ENCODE peak calls at places on chromosomes 16 and 17, in ten cellular contexts. T is brain microvascular endothelial cell, E is esophagus muscularis mucosa, H is neural progenitor cell, M is cardiac muscle cell, V is mucosa of descending colon, S is A673, C is A549, D is endothelial cell, R is upper lobe of right lung. P is an unnamed sample.

GRCh38 chr17:40450175-40450574 is 6.9 kb downstream of the IGFBP4 start:
- DNase-seq in T (no peak), E (no peak), H (peak), M (no peak), V (peak), S (no peak), C (peak), D (peak), R (no peak), P (peak)

GRCh38 chr16:3283525-3284447 is 495 bp downstream of the ZNF263 start:
- DNase-seq in T (no peak), E (no peak), H (no peak), M (no peak), V (no peak), S (peak), C (no peak), D (no peak), R (no peak), P (no peak)

GRCh38 chr17:63988741-63989621 is 9.2 kb upstream of the PRR29 start:
- DNase-seq in T (no peak), E (no peak), H (peak), M (peak), V (peak), S (no peak), C (no peak), D (no peak), R (peak), P (no peak)

GRCh38 chr16:14462811-14463210 is 167.2 kb downstream of the PARN start:
- DNase-seq in T (peak), E (no peak), H (no peak), M (no peak), V (no peak), S (no peak), C (no peak), D (no peak), R (no peak), P (no peak)

GRCh38 chr17:50844117-50844700 is 8.8 kb downstream of the WFIKKN2 start:
- DNase-seq in T (no peak), E (no peak), H (no peak), M (no peak), V (no peak), S (no peak), C (no peak), D (no peak), R (no peak), P (no peak)

GRCh38 chr16:69745959-69746358 is 8.8 kb downstream of the NOB1 start:
- DNase-seq in T (no peak), E (no peak), H (no peak), M (no peak), V (no peak), S (no peak), C (no peak), D (no peak), R (no peak), P (no peak)

GRCh38 chr17:13102477-13102876 is 84.7 kb upstream of the ELAC2 start:
- DNase-seq in T (no peak), E (no peak), H (no peak), M (no peak), V (no peak), S (no peak), C (no peak), D (no peak), R (no peak), P (no peak)

GRCh38 chr17:60661489-60661888 is 16.2 kb upstream of the BCAS3 start:
- DNase-seq in T (no peak), E (no peak), H (no peak), M (no peak), V (no peak), S (no peak), C (no peak), D (no peak), R (no peak), P (no peak)

GRCh38 chr16:75108792-75109731 is 7.5 kb downstream of the LDHD start:
- DNase-seq in T (peak), E (peak), H (no peak), M (no peak), V (peak), S (peak), C (peak), D (no peak), R (peak), P (peak)

GRCh38 chr17:75998327-75998795 is 2.3 kb upstream of the CDK3 start:
- DNase-seq in T (no peak), E (no peak), H (no peak), M (no peak), V (peak), S (no peak), C (no peak), D (no peak), R (no peak), P (no peak)

GRCh38 chr17:44197980-44198720 is 1.5 kb downstream of the ATXN7L3 start:
- DNase-seq in T (no peak), E (no peak), H (peak), M (peak), V (no peak), S (peak), C (peak), D (no peak), R (no peak), P (peak)

GRCh38 chr17:18186271-18186982 is 2.8 kb downstream of the ALKBH5 start:
- DNase-seq in T (no peak), E (no peak), H (no peak), M (no peak), V (no peak), S (no peak), C (no peak), D (no peak), R (no peak), P (no peak)

GRCh38 chr17:22507823-22508222 is 815.5 kb downstream of the KCNJ18 start:
- DNase-seq in T (no peak), E (no peak), H (no peak), M (no peak), V (no peak), S (no peak), C (peak), D (no peak), R (no peak), P (no peak)

GRCh38 chr16:57736419-57737281 is 1.1 kb downstream of the KATNB1 start:
- DNase-seq in T (peak), E (no peak), H (peak), M (peak), V (peak), S (peak), C (peak), D (peak), R (peak), P (peak)

GRCh38 chr17:60562421-60562820 is 36.4 kb upstream of the APPBP2 start:
- DNase-seq in T (no peak), E (no peak), H (no peak), M (no peak), V (no peak), S (no peak), C (no peak), D (no peak), R (no peak), P (no peak)

GRCh38 chr17:55116440-55116914 is 147.9 kb downstream of the STXBP4 start:
- DNase-seq in T (no peak), E (no peak), H (no peak), M (no peak), V (no peak), S (peak), C (no peak), D (no peak), R (no peak), P (no peak)

GRCh38 chr16:20774703-20775362 is 11.0 kb downstream of the ACSM3 start:
- DNase-seq in T (peak), E (peak), H (peak), M (peak), V (peak), S (peak), C (peak), D (peak), R (peak), P (peak)

GRCh38 chr17:59372138-59372751 is 40.8 kb downstream of the YPEL2 start:
- DNase-seq in T (peak), E (no peak), H (no peak), M (peak), V (no peak), S (no peak), C (no peak), D (no peak), R (no peak), P (no peak)

GRCh38 chr16:52376677-52377300 is 170.2 kb downstream of the TOX3 start:
- DNase-seq in T (no peak), E (no peak), H (no peak), M (peak), V (no peak), S (no peak), C (no peak), D (no peak), R (no peak), P (no peak)

GRCh38 chr17:4480929-4481898 is 17.5 kb upstream of the SPNS2 start:
- DNase-seq in T (no peak), E (no peak), H (no peak), M (no peak), V (peak), S (no peak), C (no peak), D (no peak), R (no peak), P (no peak)

GRCh38 chr17:50361561-50362480 is 11.2 kb downstream of the MRPL27 start:
- DNase-seq in T (peak), E (no peak), H (peak), M (peak), V (peak), S (peak), C (peak), D (peak), R (no peak), P (peak)

GRCh38 chr16:82386771-82387170 is 216.7 kb upstream of the MPHOSPH6 start:
- DNase-seq in T (no peak), E (no peak), H (no peak), M (peak), V (no peak), S (no peak), C (no peak), D (no peak), R (no peak), P (no peak)

GRCh38 chr17:19339341-19339815 is 23.1 kb downstream of the B9D1 start:
- DNase-seq in T (no peak), E (no peak), H (no peak), M (no peak), V (no peak), S (no peak), C (no peak), D (no peak), R (peak), P (no peak)

GRCh38 chr17:32936894-32937500 is 9.0 kb downstream of the TMEM98 start:
- DNase-seq in T (peak), E (no peak), H (peak), M (peak), V (peak), S (peak), C (peak), D (peak), R (peak), P (peak)

GRCh38 chr16:57251352-57251751 is 6.3 kb downstream of the ARL2BP start:
- DNase-seq in T (no peak), E (no peak), H (no peak), M (no peak), V (no peak), S (no peak), C (no peak), D (no peak), R (no peak), P (no peak)

GRCh38 chr16:64751906-64752305 is 370.0 kb downstream of the CDH11 start:
- DNase-seq in T (peak), E (no peak), H (no peak), M (no peak), V (no peak), S (no peak), C (no peak), D (no peak), R (no peak), P (no peak)

GRCh38 chr17:61631800-61632199 is 40.8 kb upstream of the NACA2 start:
- DNase-seq in T (no peak), E (no peak), H (no peak), M (no peak), V (no peak), S (no peak), C (no peak), D (no peak), R (no peak), P (no peak)

GRCh38 chr17:43465049-43465448 is 18.7 kb upstream of the DHX8 start:
- DNase-seq in T (no peak), E (no peak), H (no peak), M (no peak), V (no peak), S (no peak), C (no peak), D (no peak), R (no peak), P (no peak)

GRCh38 chr17:19904412-19904811 is 36.7 kb upstream of the ULK2 start:
- DNase-seq in T (no peak), E (no peak), H (no peak), M (no peak), V (no peak), S (no peak), C (no peak), D (no peak), R (no peak), P (no peak)

GRCh38 chr16:12362482-12363458 is 386.2 kb downstream of the SNX29 start:
- DNase-seq in T (no peak), E (no peak), H (no peak), M (no peak), V (no peak), S (no peak), C (no peak), D (no peak), R (no peak), P (no peak)

DNA sequence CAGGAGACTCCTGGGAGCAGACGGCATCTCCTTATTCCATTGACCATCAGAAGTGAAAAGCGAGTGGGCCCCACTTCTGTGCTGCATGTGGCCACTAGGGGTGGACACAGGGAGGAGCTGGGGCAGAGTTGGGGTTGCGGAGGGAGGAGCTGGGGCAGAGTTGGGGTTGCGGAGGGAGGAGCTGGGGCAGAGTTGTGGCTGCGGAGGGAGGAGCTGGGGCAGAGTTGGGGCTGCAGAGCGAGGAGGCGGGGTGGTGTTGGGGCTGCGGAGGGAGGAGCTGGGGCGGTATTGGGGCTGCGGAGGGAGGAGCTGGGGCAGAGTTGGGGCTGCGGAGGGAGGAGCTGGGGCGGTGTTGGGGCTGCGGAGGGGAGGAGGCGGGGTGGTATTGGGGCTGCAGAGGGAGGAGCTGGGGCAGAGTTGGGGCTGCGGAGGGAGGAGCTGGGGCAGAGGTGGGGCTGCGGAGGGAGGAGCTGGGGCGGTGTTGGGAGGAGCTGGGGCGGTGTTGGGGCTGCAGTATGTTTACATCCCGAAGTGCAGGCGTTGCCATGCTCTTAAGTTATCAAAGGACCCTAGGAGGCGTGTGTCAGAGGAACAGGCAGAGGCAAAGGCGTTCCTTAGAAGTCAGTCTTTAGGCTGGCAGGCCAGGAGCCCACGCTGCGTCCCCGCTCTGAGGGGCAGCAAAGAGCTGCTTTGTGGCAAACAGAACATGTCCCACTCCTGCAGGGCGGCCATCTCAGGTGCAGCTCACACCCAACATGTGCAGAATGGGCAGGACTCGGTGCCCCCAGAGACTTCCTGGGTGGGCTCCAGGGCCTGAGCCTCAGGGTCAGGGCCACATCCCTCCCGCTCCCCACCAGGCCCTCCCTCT is 76.0 kb downstream of the ZNF778 start:
- DNase-seq in T (no peak), E (no peak), H (peak), M (peak), V (no peak), S (peak), C (no peak), D (no peak), R (no peak), P (no peak)
- TF ChIP-seq CTCF in T (peak), E (no peak), H (peak), M (no peak), V (no peak), S (no peak), C (no peak), D (no peak), R (no peak), P (peak)

GRCh38 chr16:67924140-67924906 is 7.3 kb downstream of the CTRL start:
- DNase-seq in T (no peak), E (no peak), H (no peak), M (no peak), V (no peak), S (no peak), C (no peak), D (no peak), R (no peak), P (no peak)

GRCh38 chr16:67928561-67929364 is 2.9 kb downstream of the CTRL start:
- DNase-seq in T (peak), E (no peak), H (peak), M (peak), V (peak), S (peak), C (peak), D (peak), R (peak), P (peak)

GRCh38 chr16:67927131-67927941 is 4.3 kb downstream of the CTRL start:
- DNase-seq in T (no peak), E (no peak), H (no peak), M (no peak), V (no peak), S (no peak), C (no peak), D (no peak), R (no peak), P (no peak)

GRCh38 chr16:67928147-67928546 is 3.5 kb downstream of the CTRL start:
- DNase-seq in T (no peak), E (no peak), H (no peak), M (no peak), V (no peak), S (no peak), C (no peak), D (no peak), R (no peak), P (no peak)

GRCh38 chr16:67926181-67926742 is 5.4 kb downstream of the CTRL start:
- DNase-seq in T (peak), E (no peak), H (no peak), M (no peak), V (no peak), S (peak), C (no peak), D (no peak), R (no peak), P (no peak)
- TF ChIP-seq CTCF in T (peak), E (no peak), H (peak), M (no peak), V (no peak), S (peak), C (no peak), D (no peak), R (no peak), P (no peak)

GRCh38 chr17:5583426-5584382 is 605 bp downstream of the NLRP1 start:
- DNase-seq in T (no peak), E (no peak), H (no peak), M (no peak), V (no peak), S (no peak), C (no peak), D (no peak), R (no peak), P (no peak)
- TF ChIP-seq CTCF in T (no peak), E (no peak), H (no peak), M (peak), V (no peak), S (no peak), C (no peak), D (no peak), R (no peak), P (no peak)

GRCh38 chr16:31711344-31711845 is 162.2 kb upstream of the ZNF267 start:
- DNase-seq in T (no peak), E (no peak), H (no peak), M (no peak), V (peak), S (no peak), C (no peak), D (no peak), R (no peak), P (no peak)
- TF ChIP-seq CTCF in T (no peak), E (no peak), H (peak), M (no peak), V (no peak), S (no peak), C (no peak), D (no peak), R (no peak), P (no peak)

DNA sequence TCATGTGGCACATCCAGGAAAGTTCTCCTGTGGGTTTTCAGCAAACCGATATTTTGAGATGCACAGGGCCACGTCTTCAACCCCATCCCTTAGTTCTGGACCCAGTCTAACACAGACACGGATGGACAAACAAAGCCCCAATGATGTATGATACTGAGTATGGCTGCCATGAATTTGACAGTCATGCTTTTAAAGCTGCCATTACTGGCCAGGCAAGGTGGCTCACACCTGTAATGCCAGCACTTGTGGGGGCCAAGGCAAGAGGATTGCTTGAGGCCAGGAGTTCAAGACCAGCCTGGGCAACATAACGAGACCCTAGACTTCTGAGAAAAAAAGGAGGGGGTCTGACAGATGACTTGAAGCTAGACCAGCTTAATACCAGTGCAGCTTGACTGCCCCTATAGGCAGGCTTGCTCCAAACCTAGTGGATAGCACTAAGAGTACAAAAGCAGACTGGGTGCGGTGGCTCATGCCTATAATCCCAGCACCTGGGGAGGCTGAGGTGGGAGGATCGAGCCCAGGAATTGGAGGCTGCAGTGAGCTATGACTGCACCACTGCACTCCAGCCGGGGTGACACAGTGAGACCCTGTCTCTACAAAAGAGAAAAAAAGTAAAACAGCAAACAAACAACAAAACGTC is 10.8 kb upstream of the ZNF629 start:
- DNase-seq in T (no peak), E (no peak), H (peak), M (no peak), V (no peak), S (no peak), C (peak), D (no peak), R (no peak), P (no peak)
- TF ChIP-seq CTCF in T (peak), E (no peak), H (peak), M (no peak), V (no peak), S (peak), C (no peak), D (no peak), R (no peak), P (no peak)

DNA sequence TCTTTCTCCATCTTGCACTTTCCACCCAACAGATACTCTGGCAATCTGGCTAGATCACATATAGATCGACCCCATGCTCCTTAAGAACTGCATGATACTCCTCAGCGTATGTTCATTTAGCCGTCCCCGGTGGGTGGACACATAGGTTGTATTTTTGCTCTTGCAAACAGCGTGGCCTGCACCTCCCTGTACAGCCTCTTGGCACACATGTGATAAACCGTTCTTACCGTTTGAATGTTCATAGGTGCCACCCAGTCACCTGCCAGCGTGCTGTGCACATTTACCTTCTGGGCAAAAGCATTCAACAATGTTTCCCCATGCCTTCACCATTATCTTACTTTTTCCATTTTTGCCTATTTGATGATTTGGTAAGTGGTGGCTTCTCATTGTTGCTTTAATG is 6.2 kb downstream of the TNP2 start:
- DNase-seq in T (no peak), E (no peak), H (no peak), M (no peak), V (peak), S (no peak), C (no peak), D (no peak), R (no peak), P (no peak)
- TF ChIP-seq CTCF in T (no peak), E (no peak), H (no peak), M (no peak), V (no peak), S (no peak), C (no peak), D (no peak), R (no peak), P (no peak)